ENCODE peak calls at places on chromosomes 5 and 9, in six cellular contexts. One of them, this sample, is unnamed.

GRCh38 chr9:114830546-114830945 is 24.7 kb upstream of the TNFSF15 start:
- DNase-seq in EL: no peak
- DNase-seq in type B pancreatic cell: no peak
- DNase-seq in colonic mucosa: no peak
- DNase-seq in GM23248: no peak
- DNase-seq in SK-MEL-5: no peak
- DNase-seq in this sample: no peak

GRCh38 chr5:179867476-179867875 is 8.9 kb upstream of the MRNIP start:
- DNase-seq in colonic mucosa: no peak
- DNase-seq in EL: no peak
- DNase-seq in GM23248: no peak
- DNase-seq in SK-MEL-5: no peak
- DNase-seq in type B pancreatic cell: no peak
- DNase-seq in this sample: no peak

GRCh38 chr5:66151030-66151429 is 6.9 kb downstream of the SREK1 start:
- DNase-seq in GM23248: peak
- DNase-seq in SK-MEL-5: no peak
- DNase-seq in type B pancreatic cell: no peak
- DNase-seq in EL: no peak
- DNase-seq in colonic mucosa: no peak
- DNase-seq in this sample: no peak

GRCh38 chr5:41856644-41857491 is 13.4 kb downstream of the OXCT1 start:
- DNase-seq in colonic mucosa: peak
- DNase-seq in GM23248: peak
- DNase-seq in type B pancreatic cell: no peak
- DNase-seq in EL: peak
- DNase-seq in SK-MEL-5: peak
- DNase-seq in this sample: peak

GRCh38 chr5:178996156-178996555 is 1.0 kb upstream of the GRM6 start:
- DNase-seq in SK-MEL-5: no peak
- DNase-seq in type B pancreatic cell: no peak
- DNase-seq in GM23248: no peak
- DNase-seq in EL: no peak
- DNase-seq in colonic mucosa: no peak
- DNase-seq in this sample: no peak

GRCh38 chr9:137853392-137853995 is 24.1 kb upstream of the CACNA1B start:
- DNase-seq in SK-MEL-5: no peak
- DNase-seq in EL: no peak
- DNase-seq in colonic mucosa: no peak
- DNase-seq in type B pancreatic cell: no peak
- DNase-seq in GM23248: no peak
- DNase-seq in this sample: no peak

GRCh38 chr9:123089040-123089439 is 55.6 kb downstream of the GPR21 start:
- DNase-seq in colonic mucosa: no peak
- DNase-seq in type B pancreatic cell: no peak
- DNase-seq in EL: no peak
- DNase-seq in SK-MEL-5: no peak
- DNase-seq in GM23248: no peak
- DNase-seq in this sample: no peak

GRCh38 chr9:36738318-36738975 is 165.8 kb downstream of the MELK start:
- DNase-seq in EL: peak
- DNase-seq in GM23248: peak
- DNase-seq in SK-MEL-5: no peak
- DNase-seq in colonic mucosa: no peak
- DNase-seq in type B pancreatic cell: no peak
- DNase-seq in this sample: no peak

GRCh38 chr5:17001418-17001817 is 65.3 kb upstream of the MYO10 start:
- DNase-seq in GM23248: no peak
- DNase-seq in colonic mucosa: no peak
- DNase-seq in type B pancreatic cell: no peak
- DNase-seq in EL: peak
- DNase-seq in SK-MEL-5: no peak
- DNase-seq in this sample: no peak

GRCh38 chr9:37941253-37941652 is 37.3 kb upstream of the SLC25A51 start:
- DNase-seq in colonic mucosa: no peak
- DNase-seq in type B pancreatic cell: no peak
- DNase-seq in SK-MEL-5: no peak
- DNase-seq in EL: no peak
- DNase-seq in GM23248: no peak
- DNase-seq in this sample: no peak

GRCh38 chr9:135332979-135333748 is 146.4 kb upstream of the PPP1R26 start:
- DNase-seq in SK-MEL-5: no peak
- DNase-seq in colonic mucosa: no peak
- DNase-seq in type B pancreatic cell: peak
- DNase-seq in GM23248: no peak
- DNase-seq in EL: no peak
- DNase-seq in this sample: no peak

GRCh38 chr5:97096096-97096648 is 46.2 kb downstream of the LIX1 start:
- DNase-seq in colonic mucosa: no peak
- DNase-seq in SK-MEL-5: no peak
- DNase-seq in type B pancreatic cell: no peak
- DNase-seq in EL: peak
- DNase-seq in GM23248: peak
- DNase-seq in this sample: no peak

GRCh38 chr5:31196309-31196708 is 2.8 kb downstream of the CDH6 start:
- DNase-seq in type B pancreatic cell: no peak
- DNase-seq in GM23248: peak
- DNase-seq in colonic mucosa: no peak
- DNase-seq in SK-MEL-5: peak
- DNase-seq in EL: no peak
- DNase-seq in this sample: no peak

GRCh38 chr5:58149345-58149744 is 310.5 kb downstream of the PLK2 start:
- DNase-seq in type B pancreatic cell: no peak
- DNase-seq in EL: peak
- DNase-seq in colonic mucosa: no peak
- DNase-seq in GM23248: peak
- DNase-seq in SK-MEL-5: no peak
- DNase-seq in this sample: no peak

GRCh38 chr5:104184264-104184663 is 621.7 kb upstream of the NUDT12 start:
- DNase-seq in GM23248: no peak
- DNase-seq in colonic mucosa: no peak
- DNase-seq in EL: no peak
- DNase-seq in SK-MEL-5: no peak
- DNase-seq in type B pancreatic cell: no peak
- DNase-seq in this sample: no peak

GRCh38 chr9:74887041-74887980 is at the start of gene TRPM6:
- DNase-seq in SK-MEL-5: peak
- DNase-seq in colonic mucosa: peak
- DNase-seq in GM23248: peak
- DNase-seq in EL: peak
- DNase-seq in type B pancreatic cell: no peak
- DNase-seq in this sample: peak

GRCh38 chr5:60597570-60597969 is 102.4 kb downstream of the DEPDC1B start:
- DNase-seq in SK-MEL-5: no peak
- DNase-seq in EL: no peak
- DNase-seq in GM23248: no peak
- DNase-seq in type B pancreatic cell: no peak
- DNase-seq in colonic mucosa: no peak
- DNase-seq in this sample: peak

GRCh38 chr9:87479801-87480201 is 17.9 kb upstream of the DAPK1 start:
- DNase-seq in EL: peak
- DNase-seq in type B pancreatic cell: no peak
- DNase-seq in colonic mucosa: no peak
- DNase-seq in SK-MEL-5: no peak
- DNase-seq in GM23248: no peak
- DNase-seq in this sample: peak

GRCh38 chr5:43432486-43433365 is 20.5 kb upstream of the CCL28 start:
- DNase-seq in GM23248: peak
- DNase-seq in EL: peak
- DNase-seq in SK-MEL-5: peak
- DNase-seq in colonic mucosa: peak
- DNase-seq in type B pancreatic cell: no peak
- DNase-seq in this sample: no peak

GRCh38 chr9:85142461-85143401 is 473.2 kb downstream of the NTRK2 start:
- DNase-seq in type B pancreatic cell: no peak
- DNase-seq in EL: no peak
- DNase-seq in SK-MEL-5: peak
- DNase-seq in colonic mucosa: no peak
- DNase-seq in GM23248: peak
- DNase-seq in this sample: peak

GRCh38 chr9:134336174-134336705 is 10.0 kb downstream of the RXRA start:
- DNase-seq in EL: no peak
- DNase-seq in type B pancreatic cell: no peak
- DNase-seq in colonic mucosa: peak
- DNase-seq in SK-MEL-5: no peak
- DNase-seq in GM23248: no peak
- DNase-seq in this sample: no peak

GRCh38 chr9:86272221-86272620 is 10.1 kb downstream of the ISCA1 start:
- DNase-seq in EL: no peak
- DNase-seq in GM23248: no peak
- DNase-seq in type B pancreatic cell: no peak
- DNase-seq in SK-MEL-5: no peak
- DNase-seq in colonic mucosa: no peak
- DNase-seq in this sample: no peak

GRCh38 chr5:58499951-58500350 is 8.7 kb downstream of the GAPT start:
- DNase-seq in SK-MEL-5: no peak
- DNase-seq in type B pancreatic cell: no peak
- DNase-seq in colonic mucosa: no peak
- DNase-seq in GM23248: no peak
- DNase-seq in EL: no peak
- DNase-seq in this sample: peak

GRCh38 chr9:107323836-107324235 is 40.8 kb downstream of the RAD23B start:
- DNase-seq in colonic mucosa: no peak
- DNase-seq in GM23248: no peak
- DNase-seq in EL: no peak
- DNase-seq in type B pancreatic cell: no peak
- DNase-seq in SK-MEL-5: no peak
- DNase-seq in this sample: no peak

GRCh38 chr9:80467632-80468031 is 895.9 kb downstream of the TLE4 start:
- DNase-seq in SK-MEL-5: no peak
- DNase-seq in colonic mucosa: no peak
- DNase-seq in GM23248: peak
- DNase-seq in EL: peak
- DNase-seq in type B pancreatic cell: no peak
- DNase-seq in this sample: no peak

GRCh38 chr5:6687501-6687900 is 25.7 kb upstream of the TENT4A start:
- DNase-seq in SK-MEL-5: no peak
- DNase-seq in type B pancreatic cell: peak
- DNase-seq in colonic mucosa: no peak
- DNase-seq in EL: no peak
- DNase-seq in GM23248: no peak
- DNase-seq in this sample: no peak

GRCh38 chr5:108727639-108728565 is 19.8 kb upstream of the FER start:
- DNase-seq in EL: peak
- DNase-seq in GM23248: peak
- DNase-seq in colonic mucosa: peak
- DNase-seq in type B pancreatic cell: peak
- DNase-seq in SK-MEL-5: peak
- DNase-seq in this sample: no peak

GRCh38 chr9:3760031-3760430 is 234.2 kb upstream of the RFX3 start:
- DNase-seq in EL: no peak
- DNase-seq in SK-MEL-5: no peak
- DNase-seq in type B pancreatic cell: no peak
- DNase-seq in GM23248: no peak
- DNase-seq in colonic mucosa: no peak
- DNase-seq in this sample: no peak

GRCh38 chr9:92963831-92964606 is 16.7 kb downstream of the FGD3 start:
- DNase-seq in EL: no peak
- DNase-seq in type B pancreatic cell: no peak
- DNase-seq in colonic mucosa: peak
- DNase-seq in GM23248: no peak
- DNase-seq in SK-MEL-5: no peak
- DNase-seq in this sample: peak

GRCh38 chr5:139137703-139138102 is 60.5 kb downstream of the SIL1 start:
- DNase-seq in GM23248: peak
- DNase-seq in colonic mucosa: no peak
- DNase-seq in type B pancreatic cell: no peak
- DNase-seq in EL: peak
- DNase-seq in SK-MEL-5: peak
- DNase-seq in this sample: peak